ENCODE peak calls at places on chromosomes 1 and 21, in four cellular contexts. N is K562, U is WTC11, G is GM12878. Z is an unnamed sample.

GRCh38 chr1:17075470-17076255 is 21.8 kb upstream of the SDHB start:
- DNase-seq in U (peak), N (peak), G (no peak), Z (peak)

GRCh38 chr1:209516771-209517471 is 66.6 kb upstream of the CAMK1G start:
- DNase-seq in N (peak), U (peak), G (no peak), Z (no peak)

GRCh38 chr1:145771056-145771455 is 51.8 kb downstream of the CD160 start:
- DNase-seq in U (no peak), N (no peak), G (no peak), Z (no peak)

GRCh38 chr1:229028987-229029550 is 241.8 kb upstream of the RAB4A start:
- DNase-seq in U (no peak), N (no peak), G (no peak), Z (no peak)

GRCh38 chr1:43933386-43934278 is at the start of gene ARTN:
- DNase-seq in G (no peak), N (no peak), U (peak), Z (no peak)

GRCh38 chr1:17559618-17560419 is 20.3 kb downstream of the ARHGEF10L start:
- DNase-seq in N (no peak), U (no peak), G (no peak), Z (no peak)

GRCh38 chr21:25107708-25108107 is 499.6 kb downstream of the MRPL39 start:
- DNase-seq in G (no peak), N (no peak), U (no peak), Z (no peak)

GRCh38 chr1:225653463-225654276 is 747 bp upstream of the ENAH start:
- DNase-seq in G (no peak), U (peak), N (no peak), Z (peak)

DNA sequence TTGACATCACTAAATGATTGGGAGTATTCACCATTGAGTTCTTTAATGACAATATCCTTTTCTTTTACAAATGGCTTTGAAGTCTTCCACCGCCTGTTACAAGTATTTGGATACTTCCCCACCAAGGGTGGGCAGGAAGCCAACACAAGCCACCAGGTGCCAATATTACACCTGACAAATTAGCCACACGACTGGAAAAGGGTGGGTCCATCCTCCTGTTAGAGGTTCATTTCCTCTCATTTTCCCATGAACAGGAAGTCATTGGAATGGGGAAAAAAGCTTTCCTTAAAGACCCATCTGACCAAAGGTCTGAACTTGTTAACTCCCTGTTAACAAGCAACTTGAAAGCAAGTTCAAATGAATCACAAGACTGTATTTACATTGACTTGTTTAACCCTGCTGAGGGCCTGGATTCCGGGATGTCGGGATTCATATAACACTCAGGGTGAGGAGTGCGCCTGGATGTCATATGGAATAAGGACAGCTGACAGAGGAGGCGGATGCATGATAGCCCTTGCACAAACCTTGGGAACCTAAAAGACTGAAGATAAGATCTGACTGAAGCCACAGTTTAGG is 40.5 kb upstream of the PROX1 start:
- DNase-seq in U (no peak), N (no peak), G (no peak), Z (peak)
- TF ChIP-seq CREM in U (no peak), N (no peak), G (no peak), Z (no peak)

GRCh38 chr1:172513480-172513879 is 19.5 kb upstream of the SUCO start:
- DNase-seq in G (no peak), N (no peak), U (no peak), Z (no peak)
- TF ChIP-seq CREM in G (no peak), N (no peak), U (no peak), Z (no peak)

GRCh38 chr1:8153961-8154360 is 127.9 kb upstream of the ERRFI1 start:
- DNase-seq in U (no peak), N (no peak), G (no peak), Z (no peak)

GRCh38 chr1:8152731-8153702 is 126.9 kb upstream of the ERRFI1 start:
- DNase-seq in U (no peak), N (no peak), G (no peak), Z (no peak)

GRCh38 chr1:8155528-8156186 is 129.5 kb upstream of the ERRFI1 start:
- DNase-seq in G (no peak), U (peak), N (no peak), Z (peak)

GRCh38 chr1:8151647-8152046 is 125.5 kb upstream of the ERRFI1 start:
- DNase-seq in N (no peak), U (no peak), G (no peak), Z (peak)

GRCh38 chr1:8154621-8155052 is 128.5 kb upstream of the ERRFI1 start:
- DNase-seq in U (no peak), G (no peak), N (no peak), Z (peak)
- TF ChIP-seq CREM in U (no peak), G (no peak), N (no peak), Z (peak)

DNA sequence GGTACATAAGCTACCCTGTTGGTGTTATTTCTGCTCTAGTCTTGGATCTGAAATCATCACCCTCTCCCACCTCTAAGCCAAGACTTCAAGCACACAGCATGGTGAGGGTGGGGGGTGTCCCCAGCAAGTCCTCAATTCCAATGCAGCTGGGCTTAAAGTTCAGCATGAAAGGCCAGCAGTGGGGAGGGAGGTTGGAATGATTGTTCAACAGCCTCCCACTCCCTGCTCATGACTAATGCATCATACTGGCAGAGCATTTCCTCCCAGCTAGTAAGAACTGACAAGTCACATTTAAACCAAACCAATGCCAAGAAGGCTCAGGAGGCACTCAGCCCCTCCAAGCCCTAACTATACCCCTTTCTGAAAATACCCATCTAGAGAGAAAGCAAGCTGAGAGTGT is 50.1 kb downstream of the TIAM1 start:
- DNase-seq in G (no peak), U (no peak), N (no peak), Z (no peak)
- TF ChIP-seq CREM in G (no peak), U (no peak), N (no peak), Z (no peak)

DNA sequence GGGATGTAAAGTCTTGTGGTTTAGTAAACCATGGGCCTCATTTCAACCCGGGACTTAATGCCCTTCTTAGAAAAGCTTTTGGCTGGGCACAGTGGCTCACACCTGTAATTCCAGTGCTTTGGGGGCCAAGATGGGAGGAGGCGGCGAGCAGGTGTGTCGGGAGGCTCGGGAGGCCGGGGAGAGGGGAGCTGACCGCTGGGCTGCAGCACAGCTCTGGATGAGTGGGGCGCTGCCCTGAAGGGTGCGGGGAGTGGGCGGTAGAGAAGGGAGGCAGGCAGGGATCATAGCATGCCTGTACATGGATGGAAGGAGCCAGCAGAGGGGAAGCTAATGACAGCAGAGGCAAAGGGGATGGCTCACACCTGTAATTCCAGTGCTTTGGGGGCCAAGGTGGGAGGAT is 31.0 kb downstream of the LHX4 start:
- DNase-seq in N (no peak), U (no peak), G (no peak), Z (no peak)
- TF ChIP-seq CREM in N (no peak), U (no peak), G (no peak), Z (no peak)

DNA sequence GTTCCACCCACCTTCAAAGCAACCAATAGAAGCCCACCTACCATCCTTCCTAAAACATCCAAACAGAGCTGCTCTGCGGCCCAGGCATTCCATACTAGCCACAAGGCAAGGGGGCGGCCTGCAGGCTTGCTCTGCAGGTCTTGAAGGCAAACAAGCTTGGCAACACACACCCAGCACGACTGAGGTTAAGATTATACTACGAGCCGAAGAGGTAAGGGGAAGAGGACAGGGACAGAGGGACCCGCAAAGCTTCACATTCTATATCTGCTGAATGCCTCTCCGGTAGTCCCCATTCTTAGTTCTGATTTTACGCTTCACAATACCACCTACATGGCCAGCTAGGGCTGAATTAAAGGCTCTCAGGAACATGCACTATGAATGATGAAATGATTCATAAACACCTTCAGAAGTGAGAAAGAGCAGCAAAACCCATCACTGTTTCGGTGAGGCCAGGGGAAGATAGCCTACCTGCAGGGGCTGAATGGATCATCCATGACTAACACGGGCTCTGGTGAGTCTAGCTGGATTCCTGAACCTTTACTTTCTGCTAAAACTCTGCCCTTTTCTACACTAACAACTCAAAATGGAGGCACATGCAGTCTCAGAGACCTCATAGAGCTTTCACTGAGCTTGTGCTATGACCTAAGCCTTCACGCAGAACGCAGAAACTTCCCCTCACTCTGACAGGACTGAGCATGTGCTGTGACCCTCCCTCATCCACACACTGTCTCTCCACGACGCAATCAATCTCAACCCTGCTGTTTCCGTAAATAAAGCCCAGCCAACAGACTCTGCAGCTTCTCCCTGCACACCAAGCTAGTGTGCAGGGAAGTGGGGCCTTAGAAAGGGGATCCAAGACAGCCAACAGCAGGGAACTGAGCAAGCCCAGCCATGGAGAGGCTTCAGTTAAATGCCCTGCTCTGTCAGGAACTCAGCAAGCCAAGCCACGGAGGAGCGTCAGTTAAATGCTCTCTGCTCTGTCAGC is 207.7 kb downstream of the SLC45A1 start:
- DNase-seq in U (peak), G (peak), N (peak), Z (peak)
- TF ChIP-seq CREM in U (no peak), G (peak), N (peak), Z (peak)

GRCh38 chr1:111990878-111991760 is 1.7 kb upstream of the KCND3 start:
- DNase-seq in N (peak), U (peak), G (no peak), Z (peak)
- TF ChIP-seq CREM in N (no peak), U (no peak), G (no peak), Z (no peak)

DNA sequence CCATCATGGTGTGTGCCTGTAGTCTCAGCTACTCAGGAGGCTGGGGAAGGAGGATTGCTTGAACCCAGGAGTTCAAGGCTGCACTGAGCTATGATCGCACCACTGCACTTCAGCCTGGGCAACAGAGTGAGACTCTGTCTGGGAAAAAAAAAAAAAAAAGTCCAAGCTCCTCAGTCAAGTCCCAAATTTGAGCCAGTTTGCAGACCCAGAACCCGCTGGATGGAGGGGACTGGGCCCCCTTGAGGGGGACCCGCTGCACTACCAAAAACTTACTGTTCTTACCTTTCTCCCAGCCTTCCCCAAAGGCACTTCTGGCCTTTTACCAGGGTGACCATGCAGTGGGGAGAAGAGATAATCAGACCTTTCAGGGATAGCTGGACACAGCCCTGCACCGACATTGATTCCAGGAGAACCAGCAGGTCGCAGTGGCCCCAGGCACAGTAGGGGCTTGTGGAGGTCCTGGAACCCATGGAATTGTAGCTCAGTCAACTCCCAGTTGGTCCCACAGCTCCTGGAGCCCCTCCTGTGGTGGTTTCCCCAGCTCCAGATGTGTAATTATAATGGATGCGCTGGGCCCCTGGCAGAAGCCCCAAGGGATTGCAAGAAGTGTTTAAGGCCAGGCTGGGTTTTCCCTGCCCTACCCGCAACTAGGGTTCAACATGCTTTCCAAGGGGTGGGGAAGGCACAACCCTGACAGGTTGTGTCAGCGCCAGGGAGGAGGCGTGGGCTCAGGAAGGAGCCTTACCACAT is 4.1 kb upstream of the WNT9A start:
- DNase-seq in U (no peak), G (no peak), N (no peak), Z (no peak)
- TF ChIP-seq CREM in U (no peak), G (no peak), N (no peak), Z (no peak)